ENCODE peak calls at places on chromosomes 5 and 9, in nine cellular contexts. E is SW480, O is GM23248, V is GM12865, R is neural progenitor cell, Y is fibroblast of lung, X is NCI-H1417, G is endothelial cell, K is NCI-H82. Q is an unnamed sample.

GRCh38 chr9:116713266-116713665 is 26.2 kb downstream of the TRIM32 start:
- DNase-seq in E (no peak), O (no peak), V (no peak), R (no peak), Y (no peak), X (no peak), G (no peak), K (no peak), Q (no peak)

GRCh38 chr9:89878687-89879086 is 273.9 kb downstream of the GADD45G start:
- DNase-seq in E (no peak), O (no peak), V (no peak), R (no peak), Y (no peak), X (peak), G (no peak), K (no peak), Q (no peak)

GRCh38 chr9:121779381-121780117 is 128.1 kb downstream of the DAB2IP start:
- DNase-seq in E (no peak), O (no peak), V (peak), R (peak), Y (peak), X (no peak), G (no peak), K (no peak), Q (no peak)

GRCh38 chr9:134969401-134969800 is 51.7 kb upstream of the FCN1 start:
- DNase-seq in E (no peak), O (no peak), V (no peak), R (no peak), Y (no peak), X (no peak), G (no peak), K (no peak), Q (no peak)

GRCh38 chr9:95062601-95063065 is 254.9 kb downstream of the FANCC start:
- DNase-seq in E (no peak), O (no peak), V (no peak), R (no peak), Y (no peak), X (no peak), G (no peak), K (no peak), Q (no peak)

GRCh38 chr5:12615141-12615820 is 711.0 kb upstream of the CTNND2 start:
- DNase-seq in E (no peak), O (no peak), V (no peak), R (no peak), Y (peak), X (no peak), G (no peak), K (no peak), Q (peak)

GRCh38 chr9:2489838-2490314 is 131.7 kb upstream of the VLDLR start:
- DNase-seq in E (no peak), O (peak), V (no peak), R (peak), Y (peak), X (no peak), G (no peak), K (peak), Q (peak)

GRCh38 chr5:25119654-25120053 is 474.9 kb upstream of the CDH10 start:
- DNase-seq in E (peak), O (peak), V (no peak), R (no peak), Y (peak), X (peak), G (no peak), K (peak), Q (peak)

GRCh38 chr5:142748568-142749249 is 21.5 kb upstream of the ARHGAP26 start:
- DNase-seq in E (peak), O (no peak), V (peak), R (peak), Y (no peak), X (peak), G (no peak), K (peak), Q (peak)

GRCh38 chr9:19934301-19934868 is 145.5 kb upstream of the SLC24A2 start:
- DNase-seq in E (no peak), O (peak), V (no peak), R (peak), Y (peak), X (no peak), G (peak), K (no peak), Q (no peak)

GRCh38 chr5:39579750-39580149 is 155.0 kb upstream of the DAB2 start:
- DNase-seq in E (no peak), O (no peak), V (no peak), R (no peak), Y (no peak), X (no peak), G (no peak), K (no peak), Q (peak)

GRCh38 chr9:19411316-19411715 is 2.5 kb downstream of the ACER2 start:
- DNase-seq in E (no peak), O (peak), V (no peak), R (no peak), Y (peak), X (no peak), G (no peak), K (no peak), Q (no peak)

GRCh38 chr9:17315341-17315740 is 180.5 kb downstream of the CNTLN start:
- DNase-seq in E (no peak), O (no peak), V (no peak), R (no peak), Y (peak), X (no peak), G (no peak), K (no peak), Q (no peak)

GRCh38 chr5:61301345-61301744 is 30.7 kb upstream of the ZSWIM6 start:
- DNase-seq in E (no peak), O (peak), V (no peak), R (no peak), Y (peak), X (no peak), G (no peak), K (no peak), Q (no peak)